ENCODE peak calls at places on chromosomes 6 and 20, in eight cellular contexts. L is HuH-7.5; P is PC-9; C is SW480; E is activated naive CD8-positive, alpha-beta T cell treated with anti-CD3 and anti-CD28 coated beads, Interleukin-2, amount 50 U/mL, for 16 hours; F is GM03348; R is prostate gland; I is caudate nucleus. G is an unnamed sample.

GRCh38 chr6:107173779-107174178 is 58.5 kb upstream of the BEND3 start:
- DNase-seq in L (no peak), P (no peak), C (no peak), E (no peak), F (no peak), R (no peak), I (no peak), G (no peak)

GRCh38 chr20:40275738-40276137 is 413.3 kb downstream of the MAFB start:
- DNase-seq in L (no peak), P (no peak), C (no peak), E (no peak), F (no peak), R (no peak), I (no peak), G (no peak)

GRCh38 chr6:148969679-148970078 is 222.8 kb downstream of the UST start:
- DNase-seq in L (no peak), P (no peak), C (no peak), E (no peak), F (peak), R (no peak), I (no peak), G (no peak)

GRCh38 chr6:127117979-127118504 is 429 bp upstream of the RSPO3 start:
- DNase-seq in L (no peak), P (no peak), C (no peak), E (no peak), F (peak), R (no peak), I (no peak), G (no peak)

GRCh38 chr20:62258499-62259293 is 20.4 kb downstream of the OSBPL2 start:
- DNase-seq in L (no peak), P (no peak), C (no peak), E (no peak), F (peak), R (no peak), I (no peak), G (no peak)

GRCh38 chr20:17525650-17526049 is 5.5 kb downstream of the BFSP1 start:
- DNase-seq in L (peak), P (peak), C (peak), E (no peak), F (no peak), R (no peak), I (no peak), G (no peak)

GRCh38 chr20:57449398-57450354 is 58.5 kb downstream of the RBM38 start:
- DNase-seq in L (no peak), P (no peak), C (peak), E (no peak), F (no peak), R (no peak), I (no peak), G (no peak)

GRCh38 chr6:14105547-14105946 is 12.0 kb upstream of the CD83 start:
- DNase-seq in L (no peak), P (no peak), C (no peak), E (no peak), F (no peak), R (no peak), I (no peak), G (no peak)

GRCh38 chr6:81800666-81801065 is 48.2 kb upstream of the TENT5A start:
- DNase-seq in L (no peak), P (no peak), C (no peak), E (no peak), F (no peak), R (no peak), I (no peak), G (no peak)

GRCh38 chr6:15299430-15300131 is 53.7 kb downstream of the JARID2 start:
- DNase-seq in L (no peak), P (no peak), C (peak), E (no peak), F (peak), R (no peak), I (no peak), G (no peak)

GRCh38 chr6:157229733-157230132 is 93.6 kb downstream of the TMEM242 start:
- DNase-seq in L (no peak), P (no peak), C (peak), E (no peak), F (no peak), R (no peak), I (no peak), G (no peak)

GRCh38 chr6:38078671-38079070 is 259.1 kb downstream of the ZFAND3 start:
- DNase-seq in L (no peak), P (no peak), C (no peak), E (no peak), F (no peak), R (no peak), I (no peak), G (no peak)

GRCh38 chr6:105189026-105189680 is 9.3 kb upstream of the POPDC3 start:
- DNase-seq in L (no peak), P (no peak), C (no peak), E (no peak), F (no peak), R (no peak), I (no peak), G (no peak)

GRCh38 chr20:59050437-59050836 is 7.9 kb upstream of the PRELID3B start:
- DNase-seq in L (no peak), P (no peak), C (no peak), E (no peak), F (no peak), R (no peak), I (no peak), G (no peak)

GRCh38 chr20:16810216-16810615 is 62.1 kb downstream of the OTOR start:
- DNase-seq in L (no peak), P (no peak), C (peak), E (no peak), F (no peak), R (no peak), I (no peak), G (no peak)

GRCh38 chr6:2756687-2757224 is 6.0 kb upstream of the MYLK4 start:
- DNase-seq in L (no peak), P (no peak), C (no peak), E (no peak), F (no peak), R (no peak), I (no peak), G (no peak)

GRCh38 chr6:1825277-1825676 is 215.6 kb downstream of the FOXC1 start:
- DNase-seq in L (no peak), P (no peak), C (no peak), E (no peak), F (no peak), R (no peak), I (no peak), G (no peak)

GRCh38 chr6:130696806-130697205 is 130.4 kb upstream of the SMLR1 start:
- DNase-seq in L (no peak), P (no peak), C (no peak), E (no peak), F (no peak), R (no peak), I (no peak), G (no peak)

GRCh38 chr6:137602311-137602710 is 108.1 kb upstream of the OLIG3 start:
- DNase-seq in L (no peak), P (no peak), C (no peak), E (no peak), F (no peak), R (no peak), I (no peak), G (no peak)

GRCh38 chr20:4041748-4042411 is 26.5 kb upstream of the RNF24 start:
- DNase-seq in L (no peak), P (peak), C (peak), E (no peak), F (peak), R (peak), I (peak), G (no peak)

GRCh38 chr20:5811746-5812145 is 61.5 kb downstream of the SHLD1 start:
- DNase-seq in L (no peak), P (no peak), C (no peak), E (no peak), F (no peak), R (no peak), I (no peak), G (no peak)

GRCh38 chr6:167509853-167510220 is 185.0 kb downstream of the TTLL2 start:
- DNase-seq in L (no peak), P (no peak), C (no peak), E (no peak), F (no peak), R (no peak), I (no peak), G (no peak)

GRCh38 chr6:90217621-90218496 is 78.8 kb downstream of the BACH2 start:
- DNase-seq in L (peak), P (no peak), C (no peak), E (peak), F (peak), R (no peak), I (no peak), G (no peak)

GRCh38 chr20:9672976-9673375 is 158.6 kb downstream of the LAMP5 start:
- DNase-seq in L (no peak), P (no peak), C (no peak), E (no peak), F (no peak), R (no peak), I (no peak), G (no peak)

GRCh38 chr6:118495639-118496296 is 52.3 kb upstream of the PLN start:
- DNase-seq in L (no peak), P (no peak), C (peak), E (no peak), F (no peak), R (no peak), I (no peak), G (no peak)

GRCh38 chr6:37078814-37079213 is 73.4 kb downstream of the FGD2 start:
- DNase-seq in L (no peak), P (no peak), C (no peak), E (no peak), F (no peak), R (no peak), I (no peak), G (no peak)